ENCODE peak calls at places on chromosomes 7 and 10, in nine cellular contexts. D, R, Z, M, T, J, P, F and G are unnamed samples.
A peak's percentile ranks its signal among the peaks of the same experiment; 100 is the strongest.

GRCh38 chr7:18610331-18610948 is 114.9 kb downstream of the HDAC9 start:
- DNase-seq in D (peak; percentile 28), Z (no peak), T (no peak), J (no peak), M (no peak), F (peak; percentile 59), P (no peak), R (no peak), G (no peak)

GRCh38 chr7:39300276-39300675 is 265.9 kb upstream of the YAE1 start:
- DNase-seq in Z (no peak), M (no peak), R (no peak), T (no peak), P (no peak), J (no peak), F (no peak), D (no peak), G (no peak)

GRCh38 chr7:79666472-79666871 is 213.0 kb upstream of the MAGI2 start:
- DNase-seq in D (no peak), P (no peak), J (no peak), R (no peak), F (no peak), T (no peak), M (no peak), Z (no peak), G (no peak)

GRCh38 chr7:25949672-25950487 is 202.1 kb upstream of the NFE2L3 start:
- DNase-seq in Z (peak; percentile 54), F (peak; percentile 71), M (no peak), D (no peak), R (peak; percentile 71), P (no peak), T (no peak), J (no peak), G (no peak)

GRCh38 chr10:124535731-124536495 is 74.3 kb downstream of the LHPP start:
- DNase-seq in D (no peak), R (no peak), F (no peak), P (no peak), Z (no peak), J (no peak), T (no peak), M (no peak), G (no peak)

GRCh38 chr10:22158426-22158825 is 59.4 kb downstream of the EBLN1 start:
- DNase-seq in P (no peak), T (no peak), Z (no peak), R (no peak), D (no peak), M (no peak), F (no peak), J (no peak), G (no peak)

GRCh38 chr7:40586197-40586596 is 451.4 kb downstream of the SUGCT start:
- DNase-seq in D (peak; percentile 83), T (no peak), J (no peak), M (no peak), P (no peak), F (no peak), R (no peak), Z (no peak), G (no peak)

GRCh38 chr10:126565456-126565855 is 105.0 kb downstream of the C10orf90 start:
- DNase-seq in T (no peak), M (no peak), D (no peak), F (no peak), Z (no peak), J (no peak), R (no peak), P (no peak), G (no peak)

GRCh38 chr10:46552526-46553237 is 3.8 kb downstream of the GPRIN2 start:
- DNase-seq in Z (peak; percentile 24), R (peak; percentile 15), D (no peak), T (peak; percentile 8), J (no peak), M (no peak), P (no peak), F (no peak), G (peak; percentile 45)

GRCh38 chr10:49518982-49519578 is 19.8 kb downstream of the ERCC6 start:
- DNase-seq in D (peak; percentile 54), T (no peak), Z (no peak), M (no peak), R (no peak), P (no peak), J (no peak), F (peak; percentile 55), G (peak; percentile 38)

GRCh38 chr10:2979267-2979660 is 88.1 kb upstream of the PFKP start:
- DNase-seq in M (no peak), Z (no peak), T (no peak), J (no peak), F (no peak), P (no peak), D (peak; percentile 27), R (no peak), G (peak; percentile 52)

GRCh38 chr10:10798021-10798420 is 219.7 kb upstream of the CELF2 start:
- DNase-seq in J (no peak), D (no peak), M (no peak), F (no peak), R (no peak), P (no peak), Z (no peak), T (no peak), G (no peak)

GRCh38 chr7:36236073-36236472 is 83.0 kb downstream of the EEPD1 start:
- DNase-seq in Z (no peak), M (no peak), R (no peak), T (no peak), F (no peak), J (no peak), D (no peak), P (no peak), G (no peak)

GRCh38 chr7:96311967-96312366 is 9.9 kb downstream of the SLC25A13 start:
- DNase-seq in D (peak; percentile 35), T (no peak), R (no peak), Z (peak; percentile 44), P (no peak), J (no peak), M (peak; percentile 29), F (peak; percentile 28), G (no peak)

GRCh38 chr7:99422091-99422624 is 13.4 kb downstream of the BUD31 start:
- DNase-seq in Z (no peak), T (no peak), D (no peak), J (no peak), R (no peak), P (no peak), F (no peak), M (no peak), G (no peak)

GRCh38 chr10:120308590-120308989 is 148.4 kb upstream of the PLPP4 start:
- DNase-seq in D (no peak), F (no peak), M (no peak), R (no peak), T (no peak), P (no peak), Z (no peak), J (no peak), G (no peak)

DNA sequence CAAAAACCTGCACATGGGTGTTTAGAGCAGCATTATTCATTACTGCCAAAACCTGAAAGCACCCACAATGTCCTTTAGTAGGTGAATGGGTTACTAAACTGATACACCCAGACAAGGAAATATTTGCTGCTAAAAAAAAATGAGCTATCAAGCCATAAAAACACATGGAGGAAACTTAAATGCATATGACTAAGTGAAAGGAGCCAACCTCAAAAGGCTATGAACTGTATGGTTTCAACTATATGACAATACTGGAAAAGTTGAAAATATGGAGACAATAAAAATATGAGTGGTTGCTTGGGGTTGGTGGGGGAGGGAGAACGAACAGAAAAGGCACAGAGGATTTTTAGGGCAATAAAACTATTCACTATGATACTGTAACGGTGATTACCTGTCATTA is 291.0 kb downstream of the TNS3 start:
- DNase-seq in J (no peak), D (no peak), R (no peak), F (no peak), M (no peak), P (no peak), T (no peak), Z (no peak), G (no peak)
- H3K4me3 ChIP-seq in J (no peak overlapping the region), D (no peak overlapping the region), R (no peak overlapping the region), F (no peak overlapping the region), M (no peak overlapping the region), P (no peak overlapping the region), T (no peak overlapping the region), Z (no peak overlapping the region), G (no peak overlapping the region)

GRCh38 chr10:69320521-69320920 is 42.2 kb downstream of the HK1 start:
- DNase-seq in M (no peak), T (no peak), J (no peak), Z (no peak), P (no peak), R (no peak), D (no peak), F (no peak), G (no peak)

GRCh38 chr10:69321037-69321715 is 42.9 kb downstream of the HK1 start:
- DNase-seq in T (no peak), Z (no peak), F (no peak), P (no peak), D (no peak), R (no peak), J (no peak), M (no peak), G (no peak)

GRCh38 chr10:69318087-69318996 is 40.0 kb downstream of the HK1 start:
- DNase-seq in F (peak; percentile 95), J (peak; percentile 44), M (peak; percentile 94), P (peak; percentile 85), D (peak; percentile 77), R (peak; percentile 89), Z (peak; percentile 93), T (peak; percentile 81), G (peak; percentile 91)

GRCh38 chr10:69318997-69319727 is 40.9 kb downstream of the HK1 start:
- DNase-seq in P (peak; percentile 72), R (peak; percentile 56), Z (peak; percentile 84), M (peak; percentile 88), T (peak; percentile 81), D (peak; percentile 53), F (peak; percentile 64), J (no peak), G (peak; percentile 72)

DNA sequence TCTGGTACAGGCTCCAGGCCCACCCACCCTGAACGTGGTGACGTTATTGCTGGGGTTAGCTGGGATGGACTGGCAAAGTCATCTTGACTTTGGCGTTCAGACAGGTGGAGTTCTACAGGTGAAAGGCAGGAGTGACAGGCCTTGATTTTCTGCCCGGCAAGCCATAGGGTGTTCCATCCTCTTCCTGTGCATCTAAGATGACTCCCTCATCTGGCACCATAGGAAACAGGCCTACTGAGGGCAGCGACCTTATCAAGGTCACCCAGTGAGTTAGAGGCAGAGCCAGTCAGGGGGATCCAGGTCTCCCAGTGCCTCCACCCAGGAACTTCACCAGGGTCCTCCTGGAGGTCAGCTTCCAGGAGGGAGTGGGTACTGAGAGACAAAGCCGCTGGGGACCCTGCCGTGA is 41.6 kb downstream of the HK1 start:
- DNase-seq in J (no peak), T (peak; percentile 17), Z (no peak), P (no peak), D (no peak), F (no peak), R (no peak), M (no peak), G (no peak)
- H3K27ac ChIP-seq in J (peak overlapping the region; percentile 75), T (peak overlapping the region; percentile 85), Z (peak overlapping the region; percentile 96), P (peak overlapping the region; percentile 84), D (peak overlapping the region; percentile 29), F (peak overlapping the region; percentile 41), R (no peak overlapping the region), M (peak overlapping the region; percentile 90), G (no peak overlapping the region)

GRCh38 chr10:110840923-110841428 is 30.8 kb upstream of the PDCD4 start:
- DNase-seq in J (no peak), D (no peak), R (peak; percentile 14), P (no peak), F (no peak), T (peak; percentile 7), M (no peak), Z (peak; percentile 46), G (no peak)
- H3K4me1 ChIP-seq in J (peaks cover 52% of the 10 kb centered on the region), D (no peaks in the 10 kb centered on the region), R (peaks cover 58% of the 10 kb centered on the region), P (peaks cover 22% of the 10 kb centered on the region), F (peaks cover 19% of the 10 kb centered on the region), T (peaks cover 14% of the 10 kb centered on the region), M (peaks cover 12% of the 10 kb centered on the region), Z (peaks cover 98% of the 10 kb centered on the region), G (no peaks in the 10 kb centered on the region)

GRCh38 chr10:102112210-102112817 is 7.9 kb downstream of the LDB1 start:
- DNase-seq in D (no peak), R (no peak), P (no peak), F (no peak), Z (no peak), J (no peak), M (no peak), T (no peak), G (no peak)
- H3K4me3 ChIP-seq in D (peak overlapping the region; percentile 92), R (no peak overlapping the region), P (no peak overlapping the region), F (no peak overlapping the region), Z (peak overlapping the region; percentile 83), J (peak overlapping the region; percentile 96), M (no peak overlapping the region), T (no peak overlapping the region), G (no peak overlapping the region)